ENCODE peak calls at places on chromosomes 4 and X, in four cellular contexts. One of them, this sample, is unnamed.

GRCh38 chr4:38872620-38873019 is 5.0 kb downstream of the FAM114A1 start:
- DNase-seq in H1: no peak
- DNase-seq in C1 segment of cervical spinal cord: no peak
- DNase-seq in pancreas: no peak
- DNase-seq in this sample: no peak

GRCh38 chr4:154314248-154314647 is 177.4 kb downstream of the DCHS2 start:
- DNase-seq in H1: no peak
- DNase-seq in C1 segment of cervical spinal cord: no peak
- DNase-seq in pancreas: no peak
- DNase-seq in this sample: no peak

GRCh38 chr4:1098311-1098925 is 14.9 kb downstream of the RNF212 start:
- DNase-seq in H1: no peak
- DNase-seq in C1 segment of cervical spinal cord: no peak
- DNase-seq in pancreas: no peak
- DNase-seq in this sample: no peak

GRCh38 chr4:88857588-88857987 is 160.0 kb upstream of the NAP1L5 start:
- DNase-seq in H1: no peak
- DNase-seq in C1 segment of cervical spinal cord: no peak
- DNase-seq in pancreas: no peak
- DNase-seq in this sample: no peak

GRCh38 chr4:106316773-106317409 is 541 bp downstream of the AIMP1 start:
- DNase-seq in H1: no peak
- DNase-seq in C1 segment of cervical spinal cord: no peak
- DNase-seq in pancreas: no peak
- DNase-seq in this sample: peak; percentile 34

GRCh38 chr4:1675802-1676137 is 8.3 kb downstream of the FAM53A start:
- DNase-seq in H1: no peak
- DNase-seq in C1 segment of cervical spinal cord: no peak
- DNase-seq in pancreas: no peak
- DNase-seq in this sample: no peak

GRCh38 chrX:63930140-63930539 is 145.1 kb upstream of the ARHGEF9 start:
- DNase-seq in H1: peak; percentile 7
- DNase-seq in C1 segment of cervical spinal cord: no peak
- DNase-seq in pancreas: no peak
- DNase-seq in this sample: no peak

GRCh38 chr4:188107931-188108843 is 1.2 kb downstream of the TRIML2 start:
- DNase-seq in H1: peak; percentile 72
- DNase-seq in C1 segment of cervical spinal cord: no peak
- DNase-seq in pancreas: no peak
- DNase-seq in this sample: no peak

GRCh38 chr4:10161840-10162239 is 45.2 kb upstream of the WDR1 start:
- DNase-seq in H1: no peak
- DNase-seq in C1 segment of cervical spinal cord: no peak
- DNase-seq in pancreas: no peak
- DNase-seq in this sample: no peak

GRCh38 chrX:101080326-101080725 is 1.6 kb downstream of the TMEM35A start:
- DNase-seq in H1: no peak
- DNase-seq in C1 segment of cervical spinal cord: no peak
- DNase-seq in pancreas: no peak
- DNase-seq in this sample: no peak

GRCh38 chrX:101171883-101172400 is 47.6 kb upstream of the DRP2 start:
- DNase-seq in H1: no peak
- DNase-seq in C1 segment of cervical spinal cord: no peak
- DNase-seq in pancreas: no peak
- DNase-seq in this sample: no peak

GRCh38 chr4:48748949-48749596 is 31.0 kb downstream of the FRYL start:
- DNase-seq in H1: no peak
- DNase-seq in C1 segment of cervical spinal cord: no peak
- DNase-seq in pancreas: no peak
- DNase-seq in this sample: no peak

GRCh38 chr4:88054909-88055308 is 47.5 kb downstream of the PKD2 start:
- DNase-seq in H1: no peak
- DNase-seq in C1 segment of cervical spinal cord: no peak
- DNase-seq in pancreas: no peak
- DNase-seq in this sample: peak; percentile 21

GRCh38 chr4:113757486-113757885 is 4.1 kb downstream of the CAMK2D start:
- DNase-seq in H1: no peak
- DNase-seq in C1 segment of cervical spinal cord: no peak
- DNase-seq in pancreas: no peak
- DNase-seq in this sample: no peak

GRCh38 chr4:18291313-18291712 is 269.8 kb upstream of the LCORL start:
- DNase-seq in H1: no peak
- DNase-seq in C1 segment of cervical spinal cord: no peak
- DNase-seq in pancreas: no peak
- DNase-seq in this sample: peak; percentile 3

GRCh38 chr4:62544428-62544827 is 1344.3 kb downstream of the ADGRL3 start:
- DNase-seq in H1: no peak
- DNase-seq in C1 segment of cervical spinal cord: no peak
- DNase-seq in pancreas: no peak
- DNase-seq in this sample: no peak